ENCODE peak calls at places on chromosomes 12 and 14, in five cellular contexts. T is adrenal gland, F is kidney epithelial cell, Z is thoracic aorta, M is hepatocyte. G is an unnamed sample.

GRCh38 chr12:64180951-64181350 is 41.1 kb downstream of the KICS2 start:
- DNase-seq in T (peak; percentile 44), F (no peak), Z (peak; percentile 19), M (no peak), G (peak; percentile 56)

GRCh38 chr12:56695327-56696101 is 7.4 kb upstream of the PTGES3 start:
- DNase-seq in T (no peak), F (no peak), Z (no peak), M (no peak), G (no peak)

GRCh38 chr12:133058203-133059125 is 21.2 kb downstream of the ZNF84 start:
- DNase-seq in T (no peak), F (no peak), Z (no peak), M (no peak), G (no peak)

GRCh38 chr12:49345840-49346658 is 639 bp upstream of the DNAJC22 start:
- DNase-seq in T (no peak), F (no peak), Z (no peak), M (peak; percentile 23), G (no peak)

GRCh38 chr12:7460375-7461259 is 16.7 kb upstream of the CD163L1 start:
- DNase-seq in T (peak; percentile 62), F (no peak), Z (no peak), M (peak; percentile 76), G (no peak)

GRCh38 chr12:10130042-10130441 is at the start of gene CLEC7A:
- DNase-seq in T (no peak), F (no peak), Z (no peak), M (no peak), G (no peak)

GRCh38 chr14:86858043-86858442 is 1134.9 kb downstream of the GALC start:
- DNase-seq in T (no peak), F (no peak), Z (no peak), M (no peak), G (peak; percentile 63)

GRCh38 chr14:56490379-56490778 is 89.2 kb upstream of the TMEM260 start:
- DNase-seq in T (no peak), F (no peak), Z (no peak), M (peak; percentile 66), G (peak; percentile 6)

GRCh38 chr12:131720921-131721320 is 10.0 kb downstream of the SFSWAP start:
- DNase-seq in T (no peak), F (no peak), Z (no peak), M (no peak), G (no peak)

GRCh38 chr12:28083816-28084678 is 106.2 kb upstream of the CCDC91 start:
- DNase-seq in T (no peak), F (no peak), Z (no peak), M (no peak), G (no peak)
- H3K4me3 ChIP-seq in T (no peak overlapping the region), F (no peak overlapping the region), Z (no peak overlapping the region), M (no peak overlapping the region), G (no peak overlapping the region)

GRCh38 chr12:23423796-23424195 is 525.7 kb downstream of the SOX5 start:
- DNase-seq in T (no peak), F (no peak), Z (no peak), M (no peak), G (no peak)
- TF ChIP-seq CTCF in T (no peak), F (no peak), Z (no peak), M (no peak), G (no peak)

DNA sequence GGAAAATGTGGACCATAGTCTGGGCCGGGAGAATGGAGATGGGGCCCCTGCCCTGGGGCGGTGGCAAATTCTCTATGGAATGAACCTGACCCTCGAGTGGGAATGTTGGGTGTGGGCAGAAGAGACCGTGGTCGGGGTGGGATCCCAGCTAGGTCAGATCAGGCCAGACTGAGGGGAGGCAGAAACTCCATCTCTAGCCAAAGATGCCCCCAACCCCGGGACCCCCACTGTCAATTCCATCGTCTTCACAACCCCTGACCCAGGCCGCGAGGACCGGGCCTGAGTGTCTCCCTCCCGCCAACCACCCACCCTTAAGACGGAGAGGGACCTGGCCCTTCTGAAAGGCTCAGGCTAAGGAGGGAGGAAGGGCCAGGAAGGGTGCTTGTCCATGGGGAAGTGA is 733 bp downstream of the PLEKHD1 start:
- DNase-seq in T (no peak), F (no peak), Z (no peak), M (no peak), G (no peak)
- H3K4me3 ChIP-seq in T (no peak overlapping the region), F (no peak overlapping the region), Z (no peak overlapping the region), M (no peak overlapping the region), G (no peak overlapping the region)

DNA sequence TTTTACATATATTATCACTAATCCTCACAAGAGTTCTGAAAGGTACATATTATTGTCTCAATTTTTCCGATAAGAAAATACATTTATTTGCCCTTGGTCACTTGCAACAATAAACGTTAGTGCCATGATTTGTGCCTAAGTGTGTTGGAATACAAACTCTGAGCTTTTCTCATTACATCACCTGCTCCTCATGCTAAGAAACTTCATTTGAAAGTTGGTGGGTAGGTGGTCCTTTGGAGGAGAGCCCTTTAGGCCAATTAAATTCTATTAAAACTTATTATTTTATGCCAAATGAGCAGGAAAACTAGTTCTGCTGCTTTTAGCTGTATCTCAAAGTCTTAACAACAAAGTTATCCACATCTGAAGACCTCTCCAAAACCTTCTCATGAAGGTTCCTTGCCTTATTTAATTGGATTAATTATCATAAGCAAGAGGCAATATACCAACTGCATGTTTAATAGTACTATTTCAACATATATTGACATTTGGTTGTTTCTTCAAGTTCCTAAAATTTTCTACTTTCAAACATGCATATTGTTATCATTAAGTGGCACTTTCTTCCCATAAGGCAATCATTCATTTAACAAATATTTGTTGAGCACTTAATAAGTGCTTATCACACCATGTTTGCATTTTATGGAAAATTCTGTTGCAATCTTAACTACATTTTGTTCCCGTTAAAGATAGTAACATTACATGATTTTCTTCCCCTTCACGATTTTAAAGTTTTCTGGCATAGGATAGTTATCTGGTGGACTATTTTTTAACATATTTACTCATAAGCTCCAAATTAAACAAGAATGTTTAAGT is 40.1 kb upstream of the LRRK2 start:
- DNase-seq in T (no peak), F (no peak), Z (no peak), M (no peak), G (no peak)
- TF ChIP-seq CTCF in T (no peak), F (no peak), Z (no peak), M (no peak), G (no peak)

GRCh38 chr12:110816761-110817160 is 30.0 kb upstream of the CCDC63 start:
- DNase-seq in T (no peak), F (no peak), Z (no peak), M (no peak), G (no peak)

GRCh38 chr12:110816248-110816647 is 30.5 kb upstream of the CCDC63 start:
- DNase-seq in T (no peak), F (no peak), Z (no peak), M (no peak), G (no peak)

GRCh38 chr12:110819150-110819549 is 27.6 kb upstream of the CCDC63 start:
- DNase-seq in T (no peak), F (no peak), Z (no peak), M (no peak), G (no peak)

GRCh38 chr12:110819646-110820045 is 27.1 kb upstream of the CCDC63 start:
- DNase-seq in T (no peak), F (no peak), Z (no peak), M (no peak), G (no peak)

DNA sequence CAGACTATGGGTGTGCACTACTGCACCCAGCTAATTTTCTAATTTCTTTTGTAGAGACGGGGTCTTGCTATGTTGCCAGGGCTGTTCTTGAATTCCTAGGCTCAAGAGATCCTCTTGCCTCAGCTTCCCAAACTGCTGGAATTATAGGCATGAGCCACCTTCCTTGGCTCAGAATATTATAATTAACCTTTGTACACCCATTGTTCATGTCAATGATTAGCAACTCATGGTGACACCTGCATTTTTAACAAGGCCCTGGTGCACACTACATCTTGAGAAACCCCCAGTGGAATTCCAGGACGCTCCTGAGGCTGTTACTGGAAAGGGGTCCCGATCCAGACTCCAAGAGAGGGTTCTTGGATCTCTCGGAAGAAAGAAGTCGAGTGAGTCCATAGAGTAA is 28.3 kb upstream of the CCDC63 start:
- DNase-seq in T (no peak), F (no peak), Z (no peak), M (no peak), G (no peak)
- H3K4me3 ChIP-seq in T (no peak overlapping the region), F (no peak overlapping the region), Z (no peak overlapping the region), M (no peak overlapping the region), G (no peak overlapping the region)

GRCh38 chr12:31238764-31239387 is 87.1 kb downstream of the SINHCAF start:
- DNase-seq in T (peak; percentile 82), F (no peak), Z (peak; percentile 31), M (peak; percentile 81), G (no peak)
- TF ChIP-seq CTCF in T (peak; percentile 51), F (peak; percentile 74), Z (peak; percentile 57), M (peak; percentile 65), G (peak; percentile 78)

DNA sequence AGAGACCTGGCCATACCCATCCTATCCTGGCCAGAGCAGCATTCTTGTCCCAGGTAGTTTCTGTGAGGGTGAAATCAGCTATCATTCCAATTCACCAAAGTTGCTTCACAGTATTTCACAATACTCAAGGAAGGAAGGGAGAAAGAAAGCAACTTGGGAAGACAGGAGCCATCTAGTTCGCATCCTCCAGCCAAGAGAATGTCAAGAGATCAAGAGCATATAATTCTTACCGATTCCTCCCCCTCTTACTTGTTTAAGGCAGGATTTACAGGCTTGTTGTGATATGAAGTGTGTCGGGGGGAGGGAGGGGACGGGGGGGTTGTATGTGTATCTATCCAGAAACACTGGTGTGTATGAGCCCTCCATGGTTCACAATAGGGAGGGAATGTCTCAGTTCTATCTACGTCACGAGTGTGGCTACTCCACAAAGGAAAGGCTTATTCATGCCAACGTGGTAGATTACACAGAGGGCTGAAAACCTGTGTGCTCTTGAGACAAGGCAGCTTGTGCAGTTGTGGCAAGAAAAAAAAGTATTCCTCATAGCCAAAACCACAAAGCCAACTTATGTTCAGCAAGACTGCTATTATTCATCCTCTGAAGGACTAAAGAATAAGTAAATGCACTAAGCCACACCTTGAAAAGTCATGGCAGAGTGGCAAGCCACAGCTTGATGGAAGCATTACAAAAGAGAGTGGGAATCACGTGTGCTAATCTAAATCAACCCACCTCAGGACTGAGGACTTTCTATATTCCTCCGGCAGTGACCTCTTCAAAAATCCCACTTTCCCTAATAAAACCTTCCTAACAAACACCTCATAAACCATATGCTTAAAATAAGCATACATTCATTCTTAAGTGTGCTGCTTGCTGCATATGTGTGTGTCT is 35.0 kb downstream of the CORO1C start:
- DNase-seq in T (no peak), F (peak; percentile 99), Z (no peak), M (peak; percentile 23), G (peak; percentile 61)
- H3K4me3 ChIP-seq in T (no peak overlapping the region), F (no peak overlapping the region), Z (no peak overlapping the region), M (no peak overlapping the region), G (no peak overlapping the region)